ENCODE peak calls at places on chromosomes 13 and 19, in four cellular contexts. D, R, K and U are unnamed samples.

GRCh38 chr13:63209330-63210017 is 1793.8 kb upstream of the PCDH20 start:
- DNase-seq in R (no peak), K (no peak), D (no peak), U (no peak)

GRCh38 chr13:66532845-66533244 is 697.3 kb downstream of the PCDH9 start:
- DNase-seq in K (no peak), D (no peak), R (no peak), U (no peak)

GRCh38 chr19:54448037-54448773 is 794 bp upstream of the LENG8 start:
- DNase-seq in D (no peak), K (peak; percentile 51), R (peak; percentile 70), U (peak; percentile 43)

GRCh38 chr13:23550164-23550563 is 20.0 kb upstream of the TNFRSF19 start:
- DNase-seq in R (no peak), K (peak; percentile 56), D (no peak), U (no peak)

GRCh38 chr19:6801397-6802086 is 29.0 kb downstream of the VAV1 start:
- DNase-seq in R (peak; percentile 44), K (no peak), D (peak; percentile 85), U (no peak)

GRCh38 chr13:30364876-30365275 is 57.4 kb upstream of the UBE2L5 start:
- DNase-seq in D (no peak), R (no peak), K (no peak), U (no peak)

GRCh38 chr19:4063369-4064072 is 3.2 kb downstream of the ZBTB7A start:
- DNase-seq in R (peak; percentile 41), K (no peak), D (no peak), U (no peak)

GRCh38 chr13:99723847-99724246 is 222.6 kb downstream of the TM9SF2 start:
- DNase-seq in K (no peak), R (no peak), D (no peak), U (no peak)

GRCh38 chr13:110328509-110328908 is 21.4 kb downstream of the COL4A2 start:
- DNase-seq in D (no peak), K (no peak), R (no peak), U (no peak)

GRCh38 chr13:33927315-33927714 is 109.4 kb downstream of the RFC3 start:
- DNase-seq in D (no peak), R (no peak), K (no peak), U (no peak)

GRCh38 chr19:38469151-38469550 is 35.7 kb downstream of the RYR1 start:
- DNase-seq in K (no peak), R (no peak), D (no peak), U (no peak)

GRCh38 chr13:20461860-20462532 is 63.7 kb downstream of the CRYL1 start:
- DNase-seq in K (no peak), D (no peak), R (no peak), U (no peak)

GRCh38 chr13:46754812-46755211 is 42.1 kb downstream of the ESD start:
- DNase-seq in D (no peak), R (no peak), K (no peak), U (no peak)
- TF ChIP-seq FOXK2 in D (no peak), R (no peak), K (no peak), U (no peak)

GRCh38 chr19:40390084-40390742 is at the start of gene HIPK4:
- DNase-seq in R (no peak), K (no peak), D (no peak), U (no peak)

GRCh38 chr19:40392123-40392522 is 2.1 kb upstream of the HIPK4 start:
- DNase-seq in R (no peak), D (no peak), K (no peak), U (no peak)

GRCh38 chr19:40387151-40387550 is 2.8 kb downstream of the HIPK4 start:
- DNase-seq in D (no peak), K (no peak), R (no peak), U (no peak)

GRCh38 chr19:40388486-40388885 is 1.5 kb downstream of the HIPK4 start:
- DNase-seq in R (no peak), K (no peak), D (no peak), U (no peak)

GRCh38 chr19:40389404-40390083 is 437 bp downstream of the HIPK4 start:
- DNase-seq in K (no peak), R (no peak), D (no peak), U (no peak)
- TF ChIP-seq FOXK2 in K (no peak), R (no peak), D (no peak), U (no peak)

GRCh38 chr13:106151056-106151699 is 384.3 kb downstream of the EFNB2 start:
- DNase-seq in K (no peak), R (no peak), D (no peak), U (no peak)
- TF ChIP-seq FOXK2 in K (no peak), R (no peak), D (no peak), U (no peak)

GRCh38 chr13:41222259-41222852 is 28.0 kb upstream of the KBTBD7 start:
- DNase-seq in K (peak; percentile 50), R (peak; percentile 58), D (peak; percentile 34), U (peak; percentile 65)

GRCh38 chr13:41229356-41229755 is 34.0 kb downstream of the MTRF1 start:
- DNase-seq in K (no peak), D (no peak), R (no peak), U (no peak)

GRCh38 chr13:41224113-41225110 is 30.0 kb upstream of the KBTBD7 start:
- DNase-seq in K (no peak), R (no peak), D (no peak), U (no peak)
- TF ChIP-seq FOXK2 in K (no peak), R (no peak), D (no peak), U (no peak)

DNA sequence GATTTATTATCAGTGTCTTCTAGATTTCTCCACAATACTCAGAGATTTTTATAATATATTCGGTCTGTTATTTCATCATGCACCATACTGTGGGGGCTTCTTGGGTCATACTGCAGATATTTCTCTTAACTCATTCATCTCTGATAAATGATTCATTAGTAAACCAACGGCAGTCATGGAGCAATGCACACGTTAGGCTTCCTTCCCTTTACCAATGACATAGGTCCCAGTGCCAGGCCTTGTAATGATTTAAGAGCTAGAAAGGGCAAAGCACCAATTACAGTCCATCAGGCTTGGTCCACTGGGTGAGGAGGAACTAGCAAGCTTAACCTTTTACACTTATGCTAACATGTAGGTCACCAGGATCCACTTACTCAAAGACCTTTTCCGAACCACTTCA is 53.6 kb downstream of the FAM216B start:
- DNase-seq in D (no peak), R (no peak), K (no peak), U (no peak)
- TF ChIP-seq FOXK2 in D (no peak), R (no peak), K (no peak), U (no peak)

GRCh38 chr13:28423010-28423409 is 71.9 kb downstream of the FLT1 start:
- DNase-seq in R (no peak), K (no peak), D (peak; percentile 74), U (no peak)
- TF ChIP-seq FOXK2 in R (no peak), K (no peak), D (no peak), U (no peak)

DNA sequence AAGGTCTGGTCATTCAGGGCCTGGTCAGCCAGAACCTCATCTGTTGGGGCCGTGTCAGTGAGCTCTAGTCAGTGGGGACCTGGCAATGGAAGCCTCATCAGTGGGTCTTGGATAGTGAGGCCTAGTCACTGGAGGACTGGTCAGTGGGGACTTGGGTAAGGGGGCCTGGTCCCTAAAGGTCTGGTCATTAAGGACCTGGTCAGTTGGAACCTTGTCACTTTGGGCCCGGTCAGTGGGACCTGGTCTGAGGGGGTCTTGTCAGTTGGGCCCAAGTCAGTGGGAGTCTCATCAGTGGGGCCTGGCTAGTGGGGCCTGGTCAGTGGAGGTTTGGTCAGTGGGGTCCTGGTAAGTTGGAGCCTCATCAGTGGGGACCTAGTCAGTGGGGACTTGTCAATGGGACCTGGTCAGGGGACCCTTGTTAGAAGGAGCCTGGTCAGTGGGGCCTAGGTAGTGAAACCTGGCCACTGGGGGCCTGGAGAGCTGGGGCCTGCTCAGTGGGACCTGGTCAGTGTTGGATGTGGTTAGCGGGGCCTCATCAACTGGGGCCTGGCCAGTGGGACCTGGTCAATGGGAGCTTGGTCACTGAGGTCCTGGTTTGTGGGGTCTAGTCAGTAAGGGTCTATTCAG is 43.7 kb upstream of the TPM4 start:
- DNase-seq in D (no peak), R (no peak), K (no peak), U (no peak)
- TF ChIP-seq FOXK2 in D (no peak), R (no peak), K (no peak), U (no peak)

DNA sequence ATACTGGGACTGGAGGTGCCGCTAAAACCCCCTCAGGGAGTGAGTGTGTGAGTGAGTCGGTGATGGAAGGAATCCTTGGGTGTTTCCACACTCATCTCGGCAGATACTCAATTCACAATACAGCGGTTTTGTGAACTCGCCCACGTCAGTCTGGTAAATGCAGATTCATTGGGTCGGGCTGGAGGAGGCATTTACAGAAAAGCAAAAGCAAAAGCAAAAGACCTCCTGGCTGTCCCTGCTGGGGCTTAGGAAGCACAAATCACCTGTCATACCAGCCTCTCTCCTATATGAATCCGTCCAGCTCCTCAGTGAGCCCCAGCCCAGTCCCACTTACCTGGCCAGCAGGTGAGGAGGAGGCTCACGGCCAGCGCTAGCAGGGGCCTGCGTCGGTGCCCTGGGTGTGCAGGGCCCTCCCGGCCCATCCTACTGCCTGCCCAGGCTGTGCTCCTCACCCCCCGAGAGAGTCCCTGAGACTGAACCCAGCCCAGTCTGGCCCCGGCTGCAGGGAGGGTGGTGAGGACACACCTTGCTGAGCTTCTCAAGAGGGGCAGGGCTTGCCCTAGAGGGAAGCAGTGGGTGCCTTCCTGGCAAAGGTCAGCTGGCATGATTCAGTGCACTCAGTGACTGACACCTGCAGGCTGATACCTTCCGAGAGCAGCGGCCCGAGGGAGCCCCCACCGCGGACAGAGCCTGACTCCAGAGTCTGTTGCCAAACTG is at the start of gene MUC16:
- DNase-seq in K (no peak), R (no peak), D (no peak), U (no peak)
- TF ChIP-seq FOXK2 in K (no peak), R (no peak), D (no peak), U (no peak)

GRCh38 chr13:25948910-25949309 is 102.9 kb downstream of the SHISA2 start:
- DNase-seq in D (no peak), K (no peak), R (no peak), U (no peak)
- TF ChIP-seq FOXK2 in D (no peak), K (no peak), R (no peak), U (no peak)

GRCh38 chr13:53782400-53783030 is 753.9 kb downstream of the OLFM4 start:
- DNase-seq in R (peak; percentile 21), D (peak; percentile 3), K (peak; percentile 33), U (peak; percentile 46)
- TF ChIP-seq FOXK2 in R (no peak), D (no peak), K (no peak), U (no peak)